ENCODE peak calls at places on chromosomes 12 and 14, in ten cellular contexts. One of them, this sample, is unnamed.

GRCh38 chr12:20426956-20427355 is 58.6 kb downstream of the PDE3A start:
- DNase-seq in tibial artery: no peak
- DNase-seq in upper lobe of right lung: no peak
- DNase-seq in lower leg skin: no peak
- DNase-seq in fibroblast of pulmonary artery: no peak
- DNase-seq in CD8-positive, alpha-beta memory T cell: no peak
- DNase-seq in A549: no peak
- DNase-seq in AG09309: no peak
- DNase-seq in foreskin fibroblast: no peak
- DNase-seq in pancreas: no peak
- DNase-seq in this sample: no peak

GRCh38 chr12:5533368-5533767 is 101.5 kb downstream of the NTF3 start:
- DNase-seq in tibial artery: no peak
- DNase-seq in upper lobe of right lung: no peak
- DNase-seq in lower leg skin: no peak
- DNase-seq in fibroblast of pulmonary artery: no peak
- DNase-seq in CD8-positive, alpha-beta memory T cell: no peak
- DNase-seq in A549: no peak
- DNase-seq in AG09309: no peak
- DNase-seq in foreskin fibroblast: no peak
- DNase-seq in pancreas: no peak
- DNase-seq in this sample: no peak

GRCh38 chr12:57519758-57520007 is 631 bp downstream of the DDIT3 start:
- DNase-seq in tibial artery: no peak
- DNase-seq in upper lobe of right lung: no peak
- DNase-seq in lower leg skin: no peak
- DNase-seq in fibroblast of pulmonary artery: no peak
- DNase-seq in CD8-positive, alpha-beta memory T cell: no peak
- DNase-seq in A549: no peak
- DNase-seq in AG09309: no peak
- DNase-seq in foreskin fibroblast: no peak
- DNase-seq in pancreas: no peak
- DNase-seq in this sample: peak

GRCh38 chr14:30995674-30996073 is 29.8 kb upstream of the AP4S1 start:
- DNase-seq in tibial artery: no peak
- DNase-seq in upper lobe of right lung: no peak
- DNase-seq in lower leg skin: no peak
- DNase-seq in fibroblast of pulmonary artery: no peak
- DNase-seq in CD8-positive, alpha-beta memory T cell: no peak
- DNase-seq in A549: no peak
- DNase-seq in AG09309: no peak
- DNase-seq in foreskin fibroblast: no peak
- DNase-seq in pancreas: no peak
- DNase-seq in this sample: no peak

GRCh38 chr12:112684742-112685141 is 106.8 kb upstream of the RPH3A start:
- DNase-seq in tibial artery: no peak
- DNase-seq in upper lobe of right lung: no peak
- DNase-seq in lower leg skin: no peak
- DNase-seq in fibroblast of pulmonary artery: no peak
- DNase-seq in CD8-positive, alpha-beta memory T cell: no peak
- DNase-seq in A549: no peak
- DNase-seq in AG09309: no peak
- DNase-seq in foreskin fibroblast: no peak
- DNase-seq in pancreas: no peak
- DNase-seq in this sample: no peak

GRCh38 chr12:131092911-131093901 is 139.5 kb downstream of the ADGRD1 start:
- DNase-seq in tibial artery: peak
- DNase-seq in upper lobe of right lung: peak
- DNase-seq in lower leg skin: peak
- DNase-seq in fibroblast of pulmonary artery: no peak
- DNase-seq in CD8-positive, alpha-beta memory T cell: no peak
- DNase-seq in A549: no peak
- DNase-seq in AG09309: no peak
- DNase-seq in foreskin fibroblast: no peak
- DNase-seq in pancreas: no peak
- DNase-seq in this sample: peak

GRCh38 chr12:131903270-131904255 is 9.1 kb downstream of the ULK1 start:
- DNase-seq in tibial artery: peak
- DNase-seq in upper lobe of right lung: no peak
- DNase-seq in lower leg skin: no peak
- DNase-seq in fibroblast of pulmonary artery: no peak
- DNase-seq in CD8-positive, alpha-beta memory T cell: no peak
- DNase-seq in A549: no peak
- DNase-seq in AG09309: no peak
- DNase-seq in foreskin fibroblast: no peak
- DNase-seq in pancreas: peak
- DNase-seq in this sample: no peak

GRCh38 chr12:110585231-110585799 is 2.2 kb upstream of the PPTC7 start:
- DNase-seq in tibial artery: no peak
- DNase-seq in upper lobe of right lung: no peak
- DNase-seq in lower leg skin: no peak
- DNase-seq in fibroblast of pulmonary artery: peak
- DNase-seq in CD8-positive, alpha-beta memory T cell: peak
- DNase-seq in A549: no peak
- DNase-seq in AG09309: no peak
- DNase-seq in foreskin fibroblast: peak
- DNase-seq in pancreas: peak
- DNase-seq in this sample: no peak

GRCh38 chr12:70031046-70031445 is 206.0 kb downstream of the MYRFL start:
- DNase-seq in tibial artery: no peak
- DNase-seq in upper lobe of right lung: no peak
- DNase-seq in lower leg skin: no peak
- DNase-seq in fibroblast of pulmonary artery: no peak
- DNase-seq in CD8-positive, alpha-beta memory T cell: no peak
- DNase-seq in A549: no peak
- DNase-seq in AG09309: no peak
- DNase-seq in foreskin fibroblast: no peak
- DNase-seq in pancreas: no peak
- DNase-seq in this sample: no peak

DNA sequence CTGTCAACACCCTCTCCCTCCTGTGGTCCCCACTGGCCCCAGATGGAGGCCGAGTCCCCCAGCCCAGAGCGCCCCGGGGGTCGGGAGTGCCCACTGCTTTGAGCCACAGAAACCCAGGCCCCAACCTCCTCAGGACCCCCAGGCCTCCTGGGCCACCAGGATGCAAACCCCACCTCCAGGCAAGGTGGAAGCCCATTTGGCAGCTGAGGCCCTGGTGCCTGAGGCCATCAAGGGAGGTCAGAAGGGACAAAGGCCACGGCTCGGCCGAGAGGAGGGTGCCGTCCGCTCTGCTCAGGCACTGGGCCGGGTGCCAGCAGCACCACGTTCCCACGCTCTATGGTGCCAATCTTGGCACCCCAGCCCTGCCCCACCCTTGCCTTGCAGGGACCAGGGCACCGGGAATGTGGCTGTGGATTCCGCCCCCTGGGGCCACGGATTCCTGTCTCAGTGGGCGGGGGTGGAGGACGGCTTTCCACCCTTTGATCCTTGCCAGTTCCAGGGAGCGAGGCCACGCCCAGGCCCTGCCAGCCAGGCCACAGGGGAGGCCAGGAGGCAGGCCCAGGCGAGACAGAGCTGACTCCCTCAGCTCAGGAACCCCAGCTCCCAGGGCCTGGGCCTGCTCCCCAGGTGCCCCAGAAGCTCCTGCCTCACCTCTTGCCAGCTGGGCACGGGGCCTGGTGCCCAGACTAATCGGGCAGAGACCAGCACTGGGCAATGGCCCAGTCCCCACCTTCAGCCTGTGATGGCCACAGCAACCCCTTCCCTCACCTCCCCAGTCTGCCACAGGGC is 26.3 kb upstream of the GPR132 start:
- DNase-seq in tibial artery: peak
- DNase-seq in upper lobe of right lung: peak
- DNase-seq in lower leg skin: peak
- DNase-seq in fibroblast of pulmonary artery: no peak
- DNase-seq in CD8-positive, alpha-beta memory T cell: no peak
- DNase-seq in A549: peak
- DNase-seq in AG09309: no peak
- DNase-seq in foreskin fibroblast: peak
- DNase-seq in pancreas: peak
- DNase-seq in this sample: peak
- H3K4me3 ChIP-seq in tibial artery: peak
- H3K4me3 ChIP-seq in upper lobe of right lung: peak
- H3K4me3 ChIP-seq in lower leg skin: no peak
- H3K4me3 ChIP-seq in fibroblast of pulmonary artery: no peak
- H3K4me3 ChIP-seq in CD8-positive, alpha-beta memory T cell: no peak
- H3K4me3 ChIP-seq in A549: peak
- H3K4me3 ChIP-seq in AG09309: no peak
- H3K4me3 ChIP-seq in foreskin fibroblast: no peak
- H3K4me3 ChIP-seq in pancreas: no peak
- H3K4me3 ChIP-seq in this sample: peak

GRCh38 chr14:54566410-54567223 is at the start of gene SAMD4A:
- DNase-seq in tibial artery: peak
- DNase-seq in upper lobe of right lung: peak
- DNase-seq in lower leg skin: peak
- DNase-seq in fibroblast of pulmonary artery: peak
- DNase-seq in CD8-positive, alpha-beta memory T cell: peak
- DNase-seq in A549: peak
- DNase-seq in AG09309: peak
- DNase-seq in foreskin fibroblast: peak
- DNase-seq in pancreas: peak
- DNase-seq in this sample: peak

GRCh38 chr14:54567634-54568561 is 970 bp downstream of the SAMD4A start:
- DNase-seq in tibial artery: peak
- DNase-seq in upper lobe of right lung: peak
- DNase-seq in lower leg skin: peak
- DNase-seq in fibroblast of pulmonary artery: peak
- DNase-seq in CD8-positive, alpha-beta memory T cell: peak
- DNase-seq in A549: no peak
- DNase-seq in AG09309: no peak
- DNase-seq in foreskin fibroblast: peak
- DNase-seq in pancreas: peak
- DNase-seq in this sample: peak

GRCh38 chr14:54566152-54566409 is 847 bp upstream of the SAMD4A start:
- DNase-seq in tibial artery: no peak
- DNase-seq in upper lobe of right lung: no peak
- DNase-seq in lower leg skin: no peak
- DNase-seq in fibroblast of pulmonary artery: no peak
- DNase-seq in CD8-positive, alpha-beta memory T cell: no peak
- DNase-seq in A549: no peak
- DNase-seq in AG09309: no peak
- DNase-seq in foreskin fibroblast: no peak
- DNase-seq in pancreas: no peak
- DNase-seq in this sample: no peak

GRCh38 chr14:54565236-54566151 is 1.4 kb upstream of the SAMD4A start:
- DNase-seq in tibial artery: peak
- DNase-seq in upper lobe of right lung: peak
- DNase-seq in lower leg skin: peak
- DNase-seq in fibroblast of pulmonary artery: peak
- DNase-seq in CD8-positive, alpha-beta memory T cell: peak
- DNase-seq in A549: peak
- DNase-seq in AG09309: peak
- DNase-seq in foreskin fibroblast: peak
- DNase-seq in pancreas: peak
- DNase-seq in this sample: peak

DNA sequence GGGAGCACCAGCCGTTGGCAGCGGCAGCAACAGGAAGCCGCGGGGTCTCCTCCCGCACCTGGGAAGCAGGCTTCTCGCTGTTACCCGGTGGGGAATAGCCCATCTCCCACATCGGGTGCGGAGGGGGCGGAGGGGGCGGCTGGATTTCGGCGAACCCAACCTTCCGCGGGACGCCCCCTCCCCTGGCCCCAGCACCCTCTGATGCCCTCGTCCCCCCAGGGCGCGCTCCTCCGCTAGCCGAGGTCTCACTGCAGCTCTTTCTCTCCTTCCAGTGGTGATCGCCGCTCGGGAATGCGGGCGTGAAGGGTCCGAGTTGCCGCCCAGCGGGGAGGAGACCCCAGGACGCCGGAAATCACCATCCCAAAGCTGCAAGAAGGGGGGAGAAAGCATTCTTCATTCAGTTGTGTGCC is 301 bp downstream of the SAMD4A start:
- DNase-seq in tibial artery: no peak
- DNase-seq in upper lobe of right lung: no peak
- DNase-seq in lower leg skin: peak
- DNase-seq in fibroblast of pulmonary artery: no peak
- DNase-seq in CD8-positive, alpha-beta memory T cell: peak
- DNase-seq in A549: no peak
- DNase-seq in AG09309: no peak
- DNase-seq in foreskin fibroblast: peak
- DNase-seq in pancreas: peak
- DNase-seq in this sample: peak
- H3K4me3 ChIP-seq in tibial artery: peak
- H3K4me3 ChIP-seq in upper lobe of right lung: peak
- H3K4me3 ChIP-seq in lower leg skin: peak
- H3K4me3 ChIP-seq in fibroblast of pulmonary artery: peak
- H3K4me3 ChIP-seq in CD8-positive, alpha-beta memory T cell: peak
- H3K4me3 ChIP-seq in A549: peak
- H3K4me3 ChIP-seq in AG09309: peak
- H3K4me3 ChIP-seq in foreskin fibroblast: peak
- H3K4me3 ChIP-seq in pancreas: peak
- H3K4me3 ChIP-seq in this sample: peak

DNA sequence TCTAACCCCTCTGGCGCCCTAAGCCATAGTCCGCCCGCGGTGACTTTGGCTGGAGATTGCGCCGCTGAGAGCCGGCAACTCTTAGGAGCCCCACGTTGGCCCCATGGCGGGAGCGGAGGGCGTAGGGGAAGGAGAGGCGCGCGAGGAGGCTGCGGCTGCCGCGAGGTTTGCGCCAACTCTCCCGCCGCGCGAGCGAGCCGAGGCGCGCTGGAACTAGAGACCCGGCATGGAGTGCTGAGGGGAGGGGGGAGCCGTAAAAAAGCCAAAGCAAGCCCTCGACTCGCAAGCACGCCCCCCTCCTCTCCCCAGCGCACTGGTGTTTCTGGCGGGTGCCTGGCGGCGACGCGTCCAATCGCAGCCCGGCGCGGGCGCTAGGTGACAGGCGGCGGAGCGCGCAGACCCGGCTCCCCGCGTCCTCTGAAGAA is at the start of gene SYT10:
- DNase-seq in tibial artery: no peak
- DNase-seq in upper lobe of right lung: peak
- DNase-seq in lower leg skin: no peak
- DNase-seq in fibroblast of pulmonary artery: peak
- DNase-seq in CD8-positive, alpha-beta memory T cell: no peak
- DNase-seq in A549: no peak
- DNase-seq in AG09309: no peak
- DNase-seq in foreskin fibroblast: peak
- DNase-seq in pancreas: no peak
- DNase-seq in this sample: no peak
- H3K4me3 ChIP-seq in tibial artery: peak
- H3K4me3 ChIP-seq in upper lobe of right lung: peak
- H3K4me3 ChIP-seq in lower leg skin: peak
- H3K4me3 ChIP-seq in fibroblast of pulmonary artery: peak
- H3K4me3 ChIP-seq in CD8-positive, alpha-beta memory T cell: no peak
- H3K4me3 ChIP-seq in A549: peak
- H3K4me3 ChIP-seq in AG09309: peak
- H3K4me3 ChIP-seq in foreskin fibroblast: peak
- H3K4me3 ChIP-seq in pancreas: peak
- H3K4me3 ChIP-seq in this sample: peak

DNA sequence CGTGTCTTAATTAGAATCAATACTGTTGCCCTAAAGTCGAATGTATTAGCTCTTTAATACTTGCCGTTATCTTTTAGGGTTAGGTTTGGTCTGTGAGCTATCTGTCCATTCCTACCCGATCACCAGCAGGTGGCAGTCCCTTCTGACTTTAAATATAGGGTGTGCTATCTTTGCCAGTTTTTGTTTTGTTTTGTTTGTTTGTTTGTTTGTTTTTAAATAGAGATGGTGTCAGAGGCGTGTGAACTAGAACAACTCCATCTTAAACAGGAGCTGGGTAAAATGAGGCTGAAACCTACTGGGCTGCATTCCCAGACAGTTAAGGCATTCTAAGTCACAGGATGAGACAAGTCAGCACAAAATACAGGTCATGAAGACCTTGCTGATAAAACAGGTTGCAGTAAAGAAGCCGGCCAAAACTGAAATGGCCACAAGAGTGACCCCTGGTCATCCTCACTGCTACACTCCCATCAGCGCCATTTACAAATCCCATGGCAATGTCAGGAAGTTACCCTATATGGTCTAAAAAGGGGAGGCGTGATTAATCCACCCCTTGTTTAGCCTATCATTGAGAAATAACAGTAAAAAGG is 1.5 kb downstream of the ATF1 start:
- DNase-seq in tibial artery: no peak
- DNase-seq in upper lobe of right lung: no peak
- DNase-seq in lower leg skin: peak
- DNase-seq in fibroblast of pulmonary artery: peak
- DNase-seq in CD8-positive, alpha-beta memory T cell: peak
- DNase-seq in A549: peak
- DNase-seq in AG09309: no peak
- DNase-seq in foreskin fibroblast: peak
- DNase-seq in pancreas: peak
- DNase-seq in this sample: no peak
- H3K4me3 ChIP-seq in tibial artery: peak
- H3K4me3 ChIP-seq in upper lobe of right lung: peak
- H3K4me3 ChIP-seq in lower leg skin: no peak
- H3K4me3 ChIP-seq in fibroblast of pulmonary artery: peak
- H3K4me3 ChIP-seq in CD8-positive, alpha-beta memory T cell: peak
- H3K4me3 ChIP-seq in A549: peak
- H3K4me3 ChIP-seq in AG09309: peak
- H3K4me3 ChIP-seq in foreskin fibroblast: peak
- H3K4me3 ChIP-seq in pancreas: peak
- H3K4me3 ChIP-seq in this sample: peak